ENCODE peak calls at places on chromosomes 6 and 20, in seven cellular contexts. Z, B, I, R, C, N and U are unnamed samples.

GRCh38 chr6:45801471-45802289 is 214.0 kb downstream of the CLIC5 start:
- DNase-seq in Z (no peak), N (no peak), C (no peak), I (no peak), R (no peak), B (no peak), U (no peak)

GRCh38 chr6:31922942-31923341 is 4.6 kb upstream of the C2 start:
- DNase-seq in N (no peak), B (no peak), Z (no peak), R (peak; percentile 39), C (no peak), I (no peak), U (no peak)

GRCh38 chr20:44734938-44735337 is 10.7 kb upstream of the KCNK15 start:
- DNase-seq in R (peak; percentile 47), I (no peak), N (no peak), Z (no peak), C (no peak), B (no peak), U (no peak)

GRCh38 chr6:157663261-157663660 is 159.8 kb upstream of the SNX9 start:
- DNase-seq in C (no peak), Z (no peak), B (no peak), I (no peak), R (no peak), N (no peak), U (no peak)

GRCh38 chr6:1792989-1793388 is 183.3 kb downstream of the FOXC1 start:
- DNase-seq in Z (no peak), R (peak; percentile 42), N (peak; percentile 58), C (no peak), B (no peak), I (no peak), U (no peak)

GRCh38 chr6:15441215-15441868 is 195.5 kb downstream of the JARID2 start:
- DNase-seq in Z (no peak), N (peak; percentile 6), I (no peak), R (peak; percentile 69), C (peak; percentile 83), B (no peak), U (peak; percentile 17)

GRCh38 chr6:15751721-15752350 is 89.0 kb upstream of the DTNBP1 start:
- DNase-seq in N (no peak), I (no peak), C (no peak), R (no peak), B (no peak), Z (no peak), U (no peak)

GRCh38 chr6:40274058-40274457 is 313.1 kb downstream of the LRFN2 start:
- DNase-seq in Z (no peak), C (no peak), B (no peak), N (no peak), R (no peak), I (no peak), U (no peak)

GRCh38 chr20:17768267-17768666 is 68.5 kb downstream of the BANF2 start:
- DNase-seq in B (no peak), R (no peak), N (no peak), I (no peak), Z (no peak), C (no peak), U (no peak)

DNA sequence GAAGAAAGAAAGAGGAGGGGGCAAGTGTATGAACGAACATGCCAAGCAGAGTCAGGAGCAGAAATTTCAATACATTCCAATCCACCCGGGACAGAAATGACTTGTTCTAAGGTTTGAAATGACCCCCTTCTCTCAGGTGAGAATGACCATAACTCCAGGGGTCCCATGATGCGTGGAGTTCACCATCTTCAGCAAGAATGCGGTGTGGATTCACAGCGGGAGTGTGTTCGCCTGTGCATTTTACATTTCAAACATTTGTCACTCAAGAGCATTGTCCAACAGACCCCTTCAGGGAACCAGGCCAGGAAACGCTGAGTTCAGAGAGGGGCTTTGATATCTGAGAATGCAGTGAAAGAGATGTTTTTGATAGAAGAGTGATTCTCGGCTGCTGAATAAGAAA is 200.3 kb upstream of the KCNG1 start:
- DNase-seq in R (no peak), Z (no peak), I (no peak), C (no peak), B (no peak), N (no peak), U (no peak)
- H3K9me3 ChIP-seq in R (no peaks in the 10 kb centered on the region), Z (no peaks in the 10 kb centered on the region), I (no peaks in the 10 kb centered on the region), C (no peaks in the 10 kb centered on the region), B (no peaks in the 10 kb centered on the region), N (no peaks in the 10 kb centered on the region), U (no peaks in the 10 kb centered on the region)

GRCh38 chr20:56195946-56196345 is 52.6 kb upstream of the MC3R start:
- DNase-seq in N (no peak), R (no peak), B (no peak), Z (no peak), C (no peak), I (no peak), U (no peak)
- H3K9me3 ChIP-seq in N (peaks cover 99% of the 10 kb centered on the region), R (no peaks in the 10 kb centered on the region), B (no peaks in the 10 kb centered on the region), Z (peaks cover 4% of the 10 kb centered on the region), C (no peaks in the 10 kb centered on the region), I (peaks cover 15% of the 10 kb centered on the region), U (no peaks in the 10 kb centered on the region)

GRCh38 chr20:25726357-25726756 is 29.7 kb upstream of the ZNF337 start:
- DNase-seq in I (no peak), N (no peak), B (no peak), R (no peak), C (no peak), Z (no peak), U (no peak)
- H3K9me3 ChIP-seq in I (peaks cover 20% of the 10 kb centered on the region), N (no peaks in the 10 kb centered on the region), B (no peaks in the 10 kb centered on the region), R (no peaks in the 10 kb centered on the region), C (peaks cover 34% of the 10 kb centered on the region), Z (peaks cover 13% of the 10 kb centered on the region), U (no peaks in the 10 kb centered on the region)

GRCh38 chr20:16205505-16205904 is 367.7 kb downstream of the KIF16B start:
- DNase-seq in R (no peak), C (no peak), I (no peak), N (no peak), Z (no peak), B (no peak), U (no peak)

GRCh38 chr20:16206817-16207216 is 366.4 kb downstream of the KIF16B start:
- DNase-seq in I (peak; percentile 49), N (peak; percentile 39), R (no peak), Z (no peak), C (no peak), B (no peak), U (no peak)

GRCh38 chr20:16203091-16203490 is 370.2 kb downstream of the KIF16B start:
- DNase-seq in B (no peak), I (no peak), C (no peak), N (no peak), R (no peak), Z (no peak), U (no peak)

GRCh38 chr20:16201191-16201590 is 372.1 kb downstream of the KIF16B start:
- DNase-seq in I (no peak), B (no peak), R (no peak), C (no peak), N (no peak), Z (no peak), U (no peak)
- H3K9me3 ChIP-seq in I (peaks cover 7% of the 10 kb centered on the region), B (no peaks in the 10 kb centered on the region), R (no peaks in the 10 kb centered on the region), C (no peaks in the 10 kb centered on the region), N (no peaks in the 10 kb centered on the region), Z (no peaks in the 10 kb centered on the region), U (no peaks in the 10 kb centered on the region)